ENCODE peak calls at places on chromosomes 3 and 15, in four cellular contexts. C is H4, P is left colon, S is germinal center. L is an unnamed sample.

GRCh38 chr3:8303466-8303865 is 198.2 kb upstream of the LMCD1 start:
- DNase-seq in S (no peak), C (no peak), P (no peak), L (no peak)

GRCh38 chr15:71199384-71200351 is 84.4 kb downstream of the THSD4 start:
- DNase-seq in S (no peak), C (peak; percentile 9), P (no peak), L (no peak)

GRCh38 chr3:45870099-45870498 is 16.2 kb upstream of the CCR9 start:
- DNase-seq in C (no peak), S (no peak), P (peak; percentile 12), L (no peak)

GRCh38 chr15:58931985-58932384 is 1.5 kb downstream of the SLTM start:
- DNase-seq in P (no peak), C (peak; percentile 25), S (peak; percentile 6), L (no peak)

GRCh38 chr3:130905551-130905950 is 11.7 kb downstream of the ATP2C1 start:
- DNase-seq in S (no peak), P (no peak), C (peak; percentile 86), L (no peak)

GRCh38 chr3:30286007-30286669 is 320.3 kb upstream of the TGFBR2 start:
- DNase-seq in P (peak; percentile 55), S (no peak), C (peak; percentile 80), L (peak; percentile 54)

GRCh38 chr3:150421799-150422548 is 13.9 kb downstream of the TSC22D2 start:
- DNase-seq in S (no peak), C (no peak), P (no peak), L (no peak)

GRCh38 chr15:80749589-80749988 is 29.6 kb upstream of the CEMIP start:
- DNase-seq in S (no peak), P (no peak), C (no peak), L (no peak)

GRCh38 chr15:70379938-70380337 is 282.2 kb upstream of the TLE3 start:
- DNase-seq in S (no peak), C (no peak), P (no peak), L (no peak)

GRCh38 chr15:52730163-52730562 is 51.0 kb upstream of the ATOSA start:
- DNase-seq in C (peak; percentile 75), S (peak; percentile 57), P (no peak), L (no peak)

GRCh38 chr15:66757030-66757429 is 55.0 kb downstream of the SMAD6 start:
- DNase-seq in C (no peak), P (no peak), S (no peak), L (no peak)

GRCh38 chr15:101359365-101359947 is 64.4 kb upstream of the SNRPA1 start:
- DNase-seq in C (no peak), P (no peak), S (no peak), L (no peak)

GRCh38 chr15:76468722-76469121 is 132.1 kb downstream of the ISL2 start:
- DNase-seq in P (no peak), C (no peak), S (no peak), L (no peak)

GRCh38 chr3:101548527-101549105 is 13.1 kb upstream of the TRMT10C start:
- DNase-seq in S (no peak), C (no peak), P (no peak), L (no peak)

GRCh38 chr15:85485956-85486567 is 105.7 kb downstream of the AKAP13 start:
- DNase-seq in P (peak; percentile 40), S (peak; percentile 69), C (peak; percentile 73), L (no peak)

GRCh38 chr3:37162501-37163245 is 11.7 kb downstream of the LRRFIP2 start:
- DNase-seq in P (no peak), S (no peak), C (peak; percentile 24), L (no peak)

GRCh38 chr3:50203113-50203852 is 1.8 kb upstream of the SLC38A3 start:
- DNase-seq in S (no peak), C (no peak), P (no peak), L (no peak)

GRCh38 chr3:73813291-73813977 is 188.7 kb upstream of the PDZRN3 start:
- DNase-seq in P (no peak), C (no peak), S (no peak), L (no peak)

GRCh38 chr15:47691896-47692295 is 25.4 kb upstream of the SEMA6D start:
- DNase-seq in C (no peak), S (no peak), P (no peak), L (no peak)

GRCh38 chr15:28184166-28184565 is 85.1 kb upstream of the OCA2 start:
- DNase-seq in C (no peak), P (no peak), S (no peak), L (no peak)

GRCh38 chr3:40869013-40869412 is 330.3 kb upstream of the CTNNB1 start:
- DNase-seq in P (no peak), C (no peak), S (no peak), L (no peak)

GRCh38 chr3:159280326-159280725 is 478.5 kb downstream of the MFSD1 start:
- DNase-seq in C (no peak), S (no peak), P (no peak), L (no peak)

GRCh38 chr15:74963213-74963612 is 6.6 kb upstream of the RPP25 start:
- DNase-seq in C (no peak), S (no peak), P (no peak), L (no peak)

GRCh38 chr3:46693038-46693896 is at the start of gene ALS2CL:
- DNase-seq in P (peak; percentile 80), C (no peak), S (peak; percentile 81), L (peak; percentile 64)

GRCh38 chr3:139450155-139450554 is 26.2 kb downstream of the RBP2 start:
- DNase-seq in P (no peak), S (no peak), C (no peak), L (no peak)

GRCh38 chr15:67256051-67256450 is 1.5 kb downstream of the IQCH start:
- DNase-seq in C (no peak), P (no peak), S (no peak), L (no peak)

GRCh38 chr15:93830221-93830765 is 401.1 kb upstream of the MCTP2 start:
- DNase-seq in P (no peak), C (no peak), S (no peak), L (no peak)

GRCh38 chr3:71416868-71417267 is 166.7 kb downstream of the FOXP1 start:
- DNase-seq in C (peak; percentile 8), P (no peak), S (peak; percentile 65), L (no peak)

GRCh38 chr3:113783980-113784379 is 37.1 kb downstream of the ATP6V1A start:
- DNase-seq in S (no peak), P (no peak), C (no peak), L (no peak)

GRCh38 chr3:61158676-61159075 is 92.6 kb downstream of the FHIT start:
- DNase-seq in S (no peak), C (no peak), P (no peak), L (no peak)